ENCODE peak calls at places on chromosomes 5 and 9, in five cellular contexts. W, Z, F, O and E are unnamed samples.

GRCh38 chr5:127741412-127741811 is 38.2 kb downstream of the CCDC192 start:
- DNase-seq in O (no peak), W (no peak), F (no peak), Z (no peak), E (no peak)

GRCh38 chr9:419571-420156 is 205.0 kb downstream of the DOCK8 start:
- DNase-seq in Z (no peak), O (no peak), F (no peak), W (no peak), E (no peak)

GRCh38 chr5:72845889-72846288 is 29.4 kb downstream of the TNPO1 start:
- DNase-seq in F (no peak), O (no peak), W (no peak), Z (no peak), E (no peak)

GRCh38 chr5:167982-168660 is 23.2 kb upstream of the LRRC14B start:
- DNase-seq in W (peak; percentile 8), F (no peak), O (no peak), Z (no peak), E (no peak)

GRCh38 chr9:126398403-126399058 is 71.9 kb downstream of the MVB12B start:
- DNase-seq in F (peak; percentile 56), O (peak; percentile 87), W (peak; percentile 79), Z (peak; percentile 79), E (peak; percentile 86)

GRCh38 chr5:180658774-180659564 is 9.6 kb upstream of the FLT4 start:
- DNase-seq in O (no peak), Z (no peak), F (no peak), W (no peak), E (no peak)

GRCh38 chr9:137454145-137454505 is 5.0 kb downstream of the NSMF start:
- DNase-seq in W (peak; percentile 68), O (no peak), Z (peak; percentile 59), F (peak; percentile 38), E (peak; percentile 70)

GRCh38 chr5:136004436-136004835 is 24.4 kb upstream of the TGFBI start:
- DNase-seq in O (no peak), F (no peak), W (no peak), Z (no peak), E (no peak)

GRCh38 chr5:14595189-14595588 is 13.6 kb downstream of the OTULINL start:
- DNase-seq in W (no peak), Z (peak; percentile 54), O (no peak), F (no peak), E (no peak)

DNA sequence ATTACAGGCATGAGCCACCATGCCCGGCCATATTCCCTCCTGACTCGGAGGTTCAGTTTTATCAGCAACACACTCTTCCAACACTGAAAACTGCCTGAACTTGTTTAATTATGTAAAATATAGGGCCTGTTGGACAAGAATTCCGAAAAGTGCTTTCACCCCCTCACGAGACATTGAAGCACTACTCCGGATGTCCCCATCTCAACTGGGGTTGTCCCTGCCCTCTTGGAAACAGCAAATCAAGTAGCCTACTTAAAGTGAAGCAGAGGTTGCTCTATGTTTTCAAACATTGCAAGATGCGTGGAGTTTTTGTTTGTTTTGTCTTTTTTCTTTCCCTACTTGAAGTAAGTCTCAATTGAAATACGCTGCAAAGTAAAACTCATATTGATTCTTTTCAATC is 7.6 kb downstream of the PTGER4 start:
- DNase-seq in F (no peak), W (no peak), Z (no peak), O (no peak), E (no peak)
- H3K27ac ChIP-seq in F (peak overlapping the region; percentile 65), W (no peak overlapping the region), Z (peak overlapping the region; percentile 60), O (no peak overlapping the region), E (no peak overlapping the region)

GRCh38 chr5:132109494-132110053 is 36.0 kb downstream of the CSF2 start:
- DNase-seq in O (no peak), Z (no peak), F (no peak), W (no peak), E (no peak)

GRCh38 chr5:132110195-132110594 is 36.6 kb downstream of the CSF2 start:
- DNase-seq in O (no peak), F (no peak), W (no peak), Z (no peak), E (no peak)

GRCh38 chr5:132115375-132115774 is 41.8 kb downstream of the CSF2 start:
- DNase-seq in O (no peak), Z (no peak), F (no peak), W (no peak), E (no peak)

GRCh38 chr5:132114150-132115121 is 40.8 kb downstream of the CSF2 start:
- DNase-seq in W (no peak), F (no peak), O (no peak), Z (no peak), E (no peak)

DNA sequence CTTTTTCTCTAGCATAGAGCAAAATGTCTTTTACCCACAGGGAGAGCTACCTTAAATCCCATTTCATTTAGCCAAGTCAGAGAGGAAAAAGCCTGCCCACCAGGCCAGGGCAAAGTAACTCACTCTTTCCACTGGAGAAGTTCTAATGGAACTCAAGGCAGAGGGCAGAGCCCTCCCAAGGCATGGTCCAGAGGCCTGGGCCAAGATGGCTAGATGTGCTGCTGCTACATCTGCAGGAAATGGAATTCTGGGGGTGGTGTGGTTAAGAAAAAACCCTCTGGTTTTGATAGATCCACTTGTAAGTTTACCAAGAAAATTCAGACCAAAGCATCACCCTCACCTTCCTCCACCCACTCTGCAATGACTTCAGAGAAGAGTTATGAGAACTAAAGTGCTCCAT is 37.3 kb downstream of the CSF2 start:
- DNase-seq in O (no peak), W (no peak), Z (no peak), F (no peak), E (no peak)
- H3K27ac ChIP-seq in O (no peak overlapping the region), W (no peak overlapping the region), Z (no peak overlapping the region), F (no peak overlapping the region), E (no peak overlapping the region)

DNA sequence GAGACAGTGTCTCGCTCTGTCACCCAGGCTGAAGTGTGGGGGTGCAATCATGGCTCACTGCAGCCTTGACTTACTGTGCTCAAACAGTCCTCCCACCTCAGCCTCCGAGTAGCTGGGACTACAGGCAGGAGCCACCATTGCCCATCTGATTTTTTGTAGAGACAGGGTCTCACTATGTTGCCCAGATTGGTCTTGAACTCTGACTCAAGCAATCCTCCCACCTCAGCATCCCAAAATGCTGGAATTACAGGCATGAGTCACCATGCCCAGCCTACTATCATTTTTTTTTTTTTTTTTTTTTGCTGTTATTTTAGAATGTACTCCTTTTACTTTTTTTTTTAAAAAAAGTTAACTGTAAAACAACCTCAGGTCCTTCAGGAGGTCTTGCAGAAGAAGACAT is 449.0 kb downstream of the CCDC171 start:
- DNase-seq in O (no peak), W (no peak), Z (no peak), F (no peak), E (no peak)
- H3K27ac ChIP-seq in O (no peak overlapping the region), W (no peak overlapping the region), Z (no peak overlapping the region), F (no peak overlapping the region), E (no peak overlapping the region)

GRCh38 chr9:113355197-113355596 is 5.9 kb downstream of the BSPRY start:
- DNase-seq in F (no peak), W (no peak), O (no peak), Z (no peak), E (no peak)
- H3K27ac ChIP-seq in F (no peak overlapping the region), W (no peak overlapping the region), O (no peak overlapping the region), Z (no peak overlapping the region), E (no peak overlapping the region)

DNA sequence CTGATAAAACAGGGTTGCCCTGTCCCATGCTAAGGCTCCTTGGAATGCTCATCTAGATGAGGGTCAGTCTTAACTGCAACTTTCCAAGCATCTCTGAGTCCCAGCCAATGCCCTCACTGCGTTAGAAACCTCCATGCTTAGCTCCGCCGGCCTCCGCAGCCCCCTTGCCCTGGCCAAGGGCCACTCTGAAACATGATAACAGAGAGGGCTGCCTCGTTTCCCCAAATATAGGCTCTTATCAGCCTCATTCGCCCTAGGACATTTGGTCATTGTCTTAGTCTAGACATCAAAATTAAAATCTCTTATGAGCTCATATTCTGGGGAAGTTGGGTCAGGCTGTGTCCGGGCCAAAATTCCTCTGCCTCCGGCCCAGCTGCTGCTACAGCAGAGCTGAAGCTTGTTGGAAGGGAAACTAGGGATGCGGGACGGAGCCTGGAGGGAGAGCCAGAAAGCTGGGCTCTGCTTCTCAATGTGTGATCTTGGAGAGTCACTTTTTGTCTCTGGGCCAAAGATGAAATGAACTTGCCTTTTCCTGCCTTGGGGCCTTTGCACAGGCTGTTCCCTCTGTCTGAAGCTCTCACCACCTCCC is 191.2 kb downstream of the RGS3 start:
- DNase-seq in O (no peak), F (no peak), W (peak; percentile 72), Z (no peak), E (peak; percentile 44)
- H3K27ac ChIP-seq in O (no peak overlapping the region), F (no peak overlapping the region), W (peak overlapping the region; percentile 71), Z (no peak overlapping the region), E (peak overlapping the region; percentile 61)